ENCODE peak calls at places on chromosomes 5 and 9, in nine cellular contexts. U is K562, G is cardiac muscle cell, Z is hepatocyte, Q is SK-N-SH, Y is tibial artery, K is left lung, P is pancreas, T is astrocyte. C is an unnamed sample. For H3K4me1, the result is how much of the 10 kb centered on the place peaks cover.

GRCh38 chr5:154287136-154287535 is 96.6 kb downstream of the GALNT10 start:
- DNase-seq in U (no peak), G (peak), Z (peak), Q (no peak), Y (no peak), K (no peak), P (no peak), T (peak), C (no peak)

GRCh38 chr9:38350529-38350928 is 42.0 kb upstream of the ALDH1B1 start:
- DNase-seq in U (no peak), G (no peak), Z (no peak), Q (no peak), Y (no peak), K (no peak), P (no peak), T (no peak), C (no peak)

GRCh38 chr9:101226803-101227202 is 158.0 kb downstream of the BAAT start:
- DNase-seq in U (no peak), G (no peak), Z (no peak), Q (no peak), Y (no peak), K (no peak), P (no peak), T (no peak), C (no peak)

GRCh38 chr5:36444582-36444999 is 142.9 kb upstream of the RANBP3L start:
- DNase-seq in U (no peak), G (peak), Z (no peak), Q (no peak), Y (peak), K (no peak), P (peak), T (peak), C (no peak)

GRCh38 chr5:57736716-57737115 is 254.1 kb upstream of the ACTBL2 start:
- DNase-seq in U (no peak), G (no peak), Z (no peak), Q (no peak), Y (no peak), K (no peak), P (no peak), T (no peak), C (no peak)

GRCh38 chr9:77402286-77402685 is 225.0 kb downstream of the VPS13A start:
- DNase-seq in U (no peak), G (no peak), Z (no peak), Q (no peak), Y (no peak), K (no peak), P (no peak), T (no peak), C (no peak)

GRCh38 chr5:112049738-112050137 is 292.7 kb upstream of the NREP start:
- DNase-seq in U (no peak), G (no peak), Z (no peak), Q (no peak), Y (no peak), K (no peak), P (no peak), T (no peak), C (no peak)

GRCh38 chr9:97548379-97548778 is 46.9 kb downstream of the TMOD1 start:
- DNase-seq in U (no peak), G (no peak), Z (no peak), Q (no peak), Y (no peak), K (no peak), P (no peak), T (no peak), C (no peak)

GRCh38 chr5:132389453-132390286 is 20.2 kb downstream of the SLC22A5 start:
- DNase-seq in U (peak), G (peak), Z (peak), Q (no peak), Y (peak), K (no peak), P (no peak), T (peak), C (peak)

GRCh38 chr5:55694152-55694830 is 17.8 kb downstream of the SLC38A9 start:
- DNase-seq in U (no peak), G (peak), Z (peak), Q (peak), Y (no peak), K (no peak), P (no peak), T (no peak), C (no peak)

GRCh38 chr5:83472508-83473343 is 1.2 kb downstream of the VCAN start:
- DNase-seq in U (peak), G (peak), Z (peak), Q (peak), Y (peak), K (peak), P (peak), T (no peak), C (peak)

GRCh38 chr5:179759961-179760541 is 27.4 kb downstream of the MAML1 start:
- DNase-seq in U (peak), G (no peak), Z (no peak), Q (peak), Y (no peak), K (peak), P (no peak), T (no peak), C (no peak)

GRCh38 chr5:150227606-150228273 is 37.9 kb downstream of the SLC6A7 start:
- DNase-seq in U (no peak), G (peak), Z (no peak), Q (peak), Y (no peak), K (peak), P (no peak), T (no peak), C (peak)

GRCh38 chr5:170278611-170279500 is 18.7 kb downstream of the LCP2 start:
- DNase-seq in U (peak), G (peak), Z (no peak), Q (no peak), Y (peak), K (peak), P (no peak), T (no peak), C (no peak)

GRCh38 chr5:68285075-68285827 is 69.7 kb downstream of the PIK3R1 start:
- DNase-seq in U (no peak), G (no peak), Z (peak), Q (no peak), Y (no peak), K (no peak), P (no peak), T (no peak), C (no peak)

GRCh38 chr5:140111859-140112551 is 1.9 kb upstream of the PURA start:
- DNase-seq in U (no peak), G (no peak), Z (no peak), Q (no peak), Y (no peak), K (no peak), P (no peak), T (no peak), C (no peak)

GRCh38 chr9:116501871-116502270 is 185.2 kb upstream of the TRIM32 start:
- DNase-seq in U (no peak), G (no peak), Z (no peak), Q (no peak), Y (no peak), K (no peak), P (no peak), T (peak), C (no peak)

GRCh38 chr5:31937226-31937625 is 236.9 kb downstream of the GOLPH3 start:
- DNase-seq in U (no peak), G (no peak), Z (no peak), Q (no peak), Y (no peak), K (no peak), P (no peak), T (no peak), C (no peak)

GRCh38 chr9:133528001-133528886 is 3.5 kb upstream of the MYMK start:
- DNase-seq in U (no peak), G (no peak), Z (no peak), Q (no peak), Y (no peak), K (no peak), P (no peak), T (no peak), C (no peak)

GRCh38 chr5:154923441-154924430 is 14.3 kb downstream of the GEMIN5 start:
- DNase-seq in U (no peak), G (no peak), Z (no peak), Q (no peak), Y (no peak), K (no peak), P (no peak), T (peak), C (no peak)

GRCh38 chr9:137052998-137053943 is 590 bp downstream of the ENTPD2 start:
- DNase-seq in U (no peak), G (no peak), Z (no peak), Q (no peak), Y (no peak), K (peak), P (peak), T (no peak), C (no peak)

GRCh38 chr5:140346348-140347221 is at the start of gene HBEGF:
- DNase-seq in U (peak), G (peak), Z (peak), Q (peak), Y (peak), K (peak), P (peak), T (peak), C (peak)

GRCh38 chr5:34709861-34710673 is 53.9 kb downstream of the RAI14 start:
- DNase-seq in U (no peak), G (peak), Z (peak), Q (no peak), Y (no peak), K (no peak), P (no peak), T (peak), C (no peak)

DNA sequence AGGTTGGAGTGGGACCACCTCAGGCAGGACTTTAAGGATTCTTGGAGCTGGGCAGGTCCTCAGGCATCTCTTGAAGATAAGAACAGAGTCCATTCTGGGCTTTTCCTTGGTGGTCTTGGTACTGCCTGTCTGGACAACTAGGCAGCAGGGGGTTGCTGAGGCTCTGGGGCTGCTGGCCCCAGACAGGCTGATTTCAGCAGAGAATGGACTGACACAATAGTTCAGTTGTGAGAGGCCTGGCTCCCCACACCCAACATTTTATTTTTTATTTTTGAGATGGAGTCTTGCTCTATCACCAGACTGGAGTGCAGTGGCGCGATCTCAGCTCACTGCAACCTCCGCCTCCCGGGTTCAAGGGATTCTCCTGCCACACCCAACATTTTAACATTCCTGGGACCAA is 4.6 kb downstream of the ANGPTL2 start:
- DNase-seq in U (no peak), G (no peak), Z (no peak), Q (no peak), Y (no peak), K (no peak), P (no peak), T (no peak), C (no peak)
- H3K4me1 ChIP-seq in U (under half), G (under half), Z (under half), Q (under half), Y (under half), K (under half), P (under half), T (under half), C (under half)

DNA sequence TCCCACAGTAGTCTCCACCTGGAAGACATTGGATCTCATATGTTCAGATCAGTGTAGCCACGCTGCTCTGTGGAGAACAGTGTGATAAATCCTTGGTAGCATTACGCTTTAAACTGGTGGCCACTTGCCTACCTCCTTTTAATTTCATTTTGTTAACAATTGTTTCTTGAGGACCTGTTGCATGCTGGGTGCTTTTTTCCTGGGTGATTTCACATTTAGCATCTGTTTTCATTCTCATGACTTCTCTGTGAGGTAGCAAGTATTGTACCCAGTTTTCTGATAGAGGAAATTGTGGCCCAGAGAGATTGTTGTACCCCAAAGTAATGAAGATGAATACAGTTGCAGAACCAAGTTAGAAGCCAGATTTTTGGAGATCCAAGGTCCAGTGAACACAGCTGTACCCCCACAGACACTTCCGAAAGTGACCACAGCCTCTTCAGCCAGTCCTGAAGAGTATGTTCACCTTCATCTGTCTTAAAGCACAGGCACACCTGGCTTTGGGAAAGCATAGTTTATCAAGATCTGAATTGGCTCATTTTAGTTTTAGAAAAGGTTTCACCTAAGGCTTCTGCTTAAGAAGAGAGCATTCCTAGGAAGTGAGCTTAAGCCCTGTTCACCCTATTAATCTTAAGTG is 75.2 kb downstream of the F2RL2 start:
- DNase-seq in U (no peak), G (no peak), Z (no peak), Q (no peak), Y (no peak), K (no peak), P (no peak), T (no peak), C (no peak)
- TF ChIP-seq CTCF in U (no peak), G (no peak), Z (no peak), Q (no peak), Y (no peak), K (no peak), P (no peak), T (no peak), C (no peak)

DNA sequence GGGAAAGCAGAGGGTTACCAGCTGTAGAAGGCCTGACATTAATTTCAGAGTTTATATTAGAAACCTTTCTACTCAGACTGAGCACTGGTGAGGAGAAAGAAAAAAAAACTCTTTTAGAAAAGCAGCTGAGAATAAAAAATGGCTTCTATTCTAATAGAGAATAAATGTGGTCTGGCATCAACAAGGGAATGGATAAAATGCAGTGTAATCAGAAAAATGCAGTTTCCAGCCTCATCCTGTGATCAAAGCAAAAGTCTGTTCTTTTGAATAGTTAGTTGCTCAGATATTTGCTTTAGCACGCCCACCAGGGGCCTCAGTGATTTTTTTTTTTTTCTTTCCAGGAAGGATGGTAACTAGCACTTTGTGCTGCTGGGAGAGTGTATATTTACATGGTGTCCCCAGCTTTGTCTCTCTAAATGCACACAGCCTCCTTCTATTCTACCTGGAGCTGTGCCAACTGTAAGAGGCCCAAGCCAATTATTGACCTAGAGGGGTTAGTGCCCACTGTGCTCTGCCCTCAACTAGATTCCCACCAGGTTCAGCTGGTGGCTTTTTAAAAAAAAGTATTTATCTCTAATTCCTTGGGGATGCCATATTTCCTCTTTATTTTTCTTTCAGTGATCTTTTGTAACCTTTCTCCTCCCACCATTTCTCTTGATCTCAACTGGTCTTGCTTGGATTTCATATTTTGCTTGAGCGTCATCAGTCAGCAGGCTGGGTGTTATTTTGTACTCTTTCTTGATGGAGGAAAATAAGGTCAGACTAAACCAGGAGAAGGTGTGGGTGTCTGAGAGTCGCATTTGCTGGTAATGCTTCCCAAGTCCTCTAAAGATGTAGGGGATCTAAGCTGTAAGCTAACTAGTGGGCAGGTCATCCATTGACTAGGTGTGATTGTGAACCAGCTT is 192.9 kb upstream of the C9orf72 start:
- DNase-seq in U (no peak), G (peak), Z (no peak), Q (no peak), Y (no peak), K (no peak), P (no peak), T (peak), C (no peak)
- H3K4me3 ChIP-seq in U (no peak), G (no peak), Z (no peak), Q (no peak), Y (no peak), K (no peak), P (no peak), T (no peak), C (no peak)

GRCh38 chr5:159181152-159181551 is 28.2 kb downstream of the RNF145 start:
- DNase-seq in U (no peak), G (peak), Z (no peak), Q (no peak), Y (no peak), K (no peak), P (no peak), T (no peak), C (no peak)
- H3K4me1 ChIP-seq in U (under half), G (under half), Z (under half), Q (under half), Y (half or more), K (half or more), P (under half), T (half or more), C (under half)

GRCh38 chr5:103648086-103648485 is 85.5 kb upstream of the NUDT12 start:
- DNase-seq in U (no peak), G (no peak), Z (no peak), Q (no peak), Y (no peak), K (no peak), P (no peak), T (no peak), C (no peak)
- TF ChIP-seq CTCF in U (no peak), G (no peak), Z (no peak), Q (peak), Y (no peak), K (no peak), P (no peak), T (no peak), C (peak)

GRCh38 chr5:39411985-39412384 is 12.8 kb downstream of the DAB2 start:
- DNase-seq in U (no peak), G (no peak), Z (no peak), Q (no peak), Y (no peak), K (no peak), P (no peak), T (no peak), C (no peak)

GRCh38 chr5:39411051-39411450 is 13.7 kb downstream of the DAB2 start:
- DNase-seq in U (no peak), G (peak), Z (no peak), Q (no peak), Y (no peak), K (no peak), P (no peak), T (peak), C (no peak)

GRCh38 chr5:39412995-39413394 is 11.8 kb downstream of the DAB2 start:
- DNase-seq in U (no peak), G (no peak), Z (no peak), Q (no peak), Y (no peak), K (no peak), P (no peak), T (no peak), C (no peak)

GRCh38 chr5:39415186-39415585 is 9.6 kb downstream of the DAB2 start:
- DNase-seq in U (no peak), G (no peak), Z (no peak), Q (no peak), Y (no peak), K (no peak), P (no peak), T (peak), C (no peak)

DNA sequence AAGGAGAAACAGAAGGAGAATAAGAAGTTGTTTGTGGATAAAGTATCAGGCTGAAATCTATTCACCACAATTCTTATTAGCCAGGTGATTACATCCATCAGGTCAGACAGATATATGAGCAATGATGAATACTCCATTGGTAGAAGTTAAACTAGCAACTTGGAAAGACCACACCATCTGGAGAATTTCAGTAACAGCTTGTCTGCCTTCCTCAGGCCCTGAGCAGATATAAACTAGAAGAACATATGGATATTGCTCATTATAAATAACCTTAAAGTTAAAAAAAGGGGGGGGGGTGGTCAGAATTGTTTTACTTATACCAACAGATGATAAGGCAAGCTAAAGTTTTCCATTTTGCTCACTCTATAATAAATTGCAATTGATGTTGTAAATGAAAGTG is 10.4 kb downstream of the DAB2 start:
- DNase-seq in U (no peak), G (no peak), Z (no peak), Q (no peak), Y (no peak), K (no peak), P (no peak), T (no peak), C (no peak)
- H3K4me3 ChIP-seq in U (no peak), G (no peak), Z (no peak), Q (no peak), Y (no peak), K (no peak), P (no peak), T (no peak), C (no peak)

C was measured in BE2C.